ENCODE peak calls at places on chromosomes 5 and 9, in seven cellular contexts. Z is dorsolateral prefrontal cortex, G is cardiac fibroblast, V is Peyer's patch, H is right atrium auricular region, D is adrenal gland, U is PC-9. L is an unnamed sample.
A peak's percentile ranks its signal among the peaks of the same experiment; 100 is the strongest.

GRCh38 chr9:137218754-137219271 is 3.2 kb downstream of the RNF208 start:
- DNase-seq in Z (no peak), G (peak; percentile 52), V (no peak), H (no peak), D (peak; percentile 91), U (peak; percentile 80), L (peak; percentile 14)

GRCh38 chr9:127700594-127701255 is 6.1 kb upstream of the CFAP157 start:
- DNase-seq in Z (no peak), G (no peak), V (no peak), H (no peak), D (no peak), U (no peak), L (no peak)

GRCh38 chr9:129867138-129868032 is 32.1 kb downstream of the USP20 start:
- DNase-seq in Z (no peak), G (no peak), V (no peak), H (no peak), D (no peak), U (no peak), L (no peak)

GRCh38 chr5:36059571-36060515 is 6.8 kb downstream of the UGT3A2 start:
- DNase-seq in Z (no peak), G (no peak), V (no peak), H (no peak), D (no peak), U (no peak), L (no peak)

GRCh38 chr9:137031904-137032639 is at the start of gene FUT7:
- DNase-seq in Z (no peak), G (no peak), V (peak; percentile 75), H (no peak), D (no peak), U (no peak), L (no peak)

GRCh38 chr5:51679286-51679685 is 296.0 kb downstream of the ISL1 start:
- DNase-seq in Z (no peak), G (no peak), V (no peak), H (no peak), D (no peak), U (no peak), L (no peak)

GRCh38 chr5:171596391-171596878 is 177.0 kb downstream of the FGF18 start:
- DNase-seq in Z (no peak), G (peak; percentile 66), V (no peak), H (peak; percentile 91), D (no peak), U (peak; percentile 87), L (peak; percentile 74)

GRCh38 chr9:18365651-18366050 is 108.3 kb upstream of the ADAMTSL1 start:
- DNase-seq in Z (no peak), G (no peak), V (no peak), H (no peak), D (no peak), U (no peak), L (no peak)

GRCh38 chr9:122075135-122076030 is 17.7 kb downstream of the TTLL11 start:
- DNase-seq in Z (no peak), G (peak; percentile 13), V (no peak), H (peak; percentile 23), D (no peak), U (no peak), L (no peak)

GRCh38 chr5:1515921-1516571 is 7.7 kb downstream of the LPCAT1 start:
- DNase-seq in Z (peak; percentile 14), G (peak; percentile 56), V (peak; percentile 12), H (peak; percentile 53), D (peak; percentile 53), U (peak; percentile 98), L (peak; percentile 65)

GRCh38 chr5:110851357-110851756 is 112.5 kb downstream of the SLC25A46 start:
- DNase-seq in Z (no peak), G (peak; percentile 25), V (no peak), H (no peak), D (no peak), U (no peak), L (no peak)

GRCh38 chr5:78506296-78507049 is 142.1 kb downstream of the LHFPL2 start:
- DNase-seq in Z (no peak), G (peak; percentile 52), V (no peak), H (no peak), D (no peak), U (no peak), L (no peak)

GRCh38 chr5:119071573-119071874 is 637 bp downstream of the DMXL1 start:
- DNase-seq in Z (no peak), G (peak; percentile 25), V (no peak), H (no peak), D (no peak), U (no peak), L (no peak)

GRCh38 chr5:119074419-119074818 is 3.5 kb downstream of the DMXL1 start:
- DNase-seq in Z (no peak), G (no peak), V (no peak), H (no peak), D (no peak), U (no peak), L (no peak)

GRCh38 chr5:119070578-119070827 is 384 bp upstream of the DMXL1 start:
- DNase-seq in Z (peak; percentile 67), G (no peak), V (peak; percentile 91), H (peak; percentile 95), D (no peak), U (no peak), L (no peak)

GRCh38 chr5:119070828-119071572 is at the start of gene DMXL1:
- DNase-seq in Z (peak; percentile 97), G (peak; percentile 99), V (peak; percentile 100), H (peak; percentile 100), D (peak; percentile 100), U (peak; percentile 97), L (peak; percentile 99)

GRCh38 chr5:119072496-119072895 is 1.6 kb downstream of the DMXL1 start:
- DNase-seq in Z (no peak), G (no peak), V (no peak), H (no peak), D (no peak), U (no peak), L (no peak)
- H3K4me3 ChIP-seq in Z (peak overlapping the region; percentile 97), G (no peak overlapping the region), V (no peak overlapping the region), H (no peak overlapping the region), D (no peak overlapping the region), U (peak overlapping the region; percentile 95), L (no peak overlapping the region)

DNA sequence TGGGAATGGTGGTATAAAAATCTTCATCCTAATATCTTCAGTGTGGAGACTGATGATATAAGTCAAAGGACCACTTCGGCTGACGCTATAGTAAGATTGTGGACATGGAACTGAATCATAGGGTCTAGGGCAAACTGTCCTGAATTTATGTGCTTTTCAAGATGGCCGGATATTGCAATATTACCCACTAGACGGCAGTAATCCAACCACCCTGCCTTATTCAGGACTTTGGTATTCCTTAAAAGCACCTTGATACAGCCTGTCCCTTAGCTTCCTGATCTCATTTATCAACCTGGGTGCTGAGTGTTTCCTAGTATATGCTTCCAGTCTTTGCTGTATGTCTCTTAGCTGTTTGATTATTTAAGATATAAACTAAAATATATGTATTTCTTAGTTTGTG is 71.2 kb upstream of the COX7C start:
- DNase-seq in Z (no peak), G (no peak), V (no peak), H (no peak), D (no peak), U (no peak), L (no peak)
- TF ChIP-seq CTCF in Z (no peak), G (no peak), V (no peak), H (no peak), D (no peak), U (no peak), L (no peak)

GRCh38 chr5:173857231-173857630 is 30.9 kb upstream of the CPEB4 start:
- DNase-seq in Z (no peak), G (no peak), V (no peak), H (no peak), D (no peak), U (no peak), L (no peak)

GRCh38 chr5:173859315-173860038 is 28.7 kb upstream of the CPEB4 start:
- DNase-seq in Z (no peak), G (peak; percentile 32), V (no peak), H (no peak), D (no peak), U (peak; percentile 73), L (no peak)

GRCh38 chr5:173855995-173856656 is 32.0 kb upstream of the CPEB4 start:
- DNase-seq in Z (no peak), G (no peak), V (no peak), H (no peak), D (no peak), U (no peak), L (no peak)

GRCh38 chr5:173858025-173858674 is 30.0 kb upstream of the CPEB4 start:
- DNase-seq in Z (no peak), G (no peak), V (no peak), H (no peak), D (no peak), U (no peak), L (no peak)

DNA sequence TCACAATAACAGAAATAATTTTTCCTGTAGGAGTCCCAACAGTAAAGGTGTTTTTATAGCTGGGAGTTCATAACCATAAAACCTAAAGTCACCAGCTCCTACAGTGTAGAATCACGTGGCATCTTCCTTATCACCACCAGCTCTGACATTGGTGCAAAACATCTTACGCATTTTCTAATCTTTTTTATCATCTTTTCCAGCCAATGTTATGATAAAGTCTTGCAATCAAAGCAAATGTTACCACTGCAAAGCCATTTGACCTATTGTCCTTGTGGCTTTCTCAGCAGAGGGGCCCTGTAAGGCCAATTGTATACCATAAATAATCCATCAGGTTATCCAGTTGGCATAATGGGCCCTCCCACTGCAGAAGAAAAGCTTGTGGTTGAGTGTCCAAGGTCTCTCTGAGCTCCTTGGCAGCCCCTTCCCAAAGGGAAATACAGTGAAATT is 29.5 kb upstream of the CPEB4 start:
- DNase-seq in Z (no peak), G (no peak), V (no peak), H (no peak), D (no peak), U (no peak), L (no peak)
- H3K4me3 ChIP-seq in Z (no peak overlapping the region), G (no peak overlapping the region), V (no peak overlapping the region), H (no peak overlapping the region), D (no peak overlapping the region), U (no peak overlapping the region), L (no peak overlapping the region)

GRCh38 chr5:93793159-93793781 is 51.9 kb upstream of the POU5F2 start:
- DNase-seq in Z (no peak), G (no peak), V (no peak), H (no peak), D (no peak), U (no peak), L (no peak)

GRCh38 chr5:93794954-93795353 is 53.6 kb upstream of the POU5F2 start:
- DNase-seq in Z (no peak), G (peak; percentile 3), V (no peak), H (no peak), D (no peak), U (peak; percentile 32), L (no peak)

GRCh38 chr5:93790401-93790800 is 49.0 kb upstream of the POU5F2 start:
- DNase-seq in Z (no peak), G (peak; percentile 79), V (no peak), H (no peak), D (no peak), U (no peak), L (peak; percentile 80)

GRCh38 chr5:93789173-93790070 is 48.0 kb upstream of the POU5F2 start:
- DNase-seq in Z (no peak), G (peak; percentile 68), V (no peak), H (no peak), D (no peak), U (no peak), L (peak; percentile 84)

DNA sequence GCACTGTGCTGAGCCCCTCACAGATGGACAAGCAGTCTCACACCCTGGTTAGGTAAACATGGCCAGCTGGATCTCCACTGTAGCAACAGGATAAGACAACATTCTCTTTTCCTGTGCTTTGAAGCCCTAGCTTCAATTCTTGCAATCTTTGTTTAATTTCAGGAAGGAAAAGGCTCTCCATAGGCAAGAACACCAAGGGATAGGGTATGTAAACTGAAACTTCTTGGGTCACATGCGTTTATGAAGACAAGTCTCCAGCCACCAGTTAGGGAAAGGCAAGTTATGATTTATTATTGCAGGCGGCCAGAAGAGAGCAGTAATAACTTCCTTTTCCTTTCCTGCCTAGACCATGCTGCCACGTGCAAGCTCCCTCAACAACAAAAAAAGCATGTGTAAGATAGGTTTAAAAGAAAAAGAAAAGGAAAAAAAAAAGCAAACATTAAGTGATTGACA is 50.1 kb upstream of the POU5F2 start:
- DNase-seq in Z (no peak), G (peak; percentile 5), V (no peak), H (no peak), D (no peak), U (no peak), L (no peak)
- TF ChIP-seq CTCF in Z (no peak), G (no peak), V (no peak), H (no peak), D (no peak), U (no peak), L (no peak)